ENCODE peak calls at places on chromosomes 3 and 15, in ten cellular contexts. One of them, this sample, is unnamed.

GRCh38 chr15:43499635-43500034 is 6.7 kb upstream of the TP53BP1 start:
- ATAC-seq in mucosa of descending colon: no peak
- ATAC-seq in Panc1: no peak
- ATAC-seq in HCT116: no peak
- ATAC-seq in K562: no peak
- ATAC-seq in pancreas: no peak
- ATAC-seq in left lung: no peak
- ATAC-seq in HepG2: no peak
- ATAC-seq in CD4-positive, alpha-beta T cell: no peak
- ATAC-seq in heart left ventricle: no peak
- ATAC-seq in this sample: no peak

GRCh38 chr3:16455001-16455400 is 58.5 kb downstream of the RFTN1 start:
- ATAC-seq in heart left ventricle: peak; percentile 44
- ATAC-seq in left lung: no peak
- ATAC-seq in CD4-positive, alpha-beta T cell: no peak
- ATAC-seq in HCT116: no peak
- ATAC-seq in pancreas: no peak
- ATAC-seq in HepG2: no peak
- ATAC-seq in K562: no peak
- ATAC-seq in Panc1: no peak
- ATAC-seq in mucosa of descending colon: no peak
- ATAC-seq in this sample: no peak

GRCh38 chr3:62688050-62688449 is 187.2 kb downstream of the CADPS start:
- ATAC-seq in pancreas: no peak
- ATAC-seq in CD4-positive, alpha-beta T cell: no peak
- ATAC-seq in Panc1: no peak
- ATAC-seq in mucosa of descending colon: no peak
- ATAC-seq in heart left ventricle: no peak
- ATAC-seq in left lung: no peak
- ATAC-seq in K562: no peak
- ATAC-seq in HCT116: no peak
- ATAC-seq in HepG2: no peak
- ATAC-seq in this sample: no peak

GRCh38 chr3:137041251-137041650 is 83.5 kb downstream of the IL20RB start:
- ATAC-seq in mucosa of descending colon: no peak
- ATAC-seq in pancreas: no peak
- ATAC-seq in heart left ventricle: no peak
- ATAC-seq in Panc1: no peak
- ATAC-seq in HepG2: no peak
- ATAC-seq in left lung: no peak
- ATAC-seq in K562: no peak
- ATAC-seq in HCT116: no peak
- ATAC-seq in CD4-positive, alpha-beta T cell: no peak
- ATAC-seq in this sample: no peak

GRCh38 chr15:79050977-79051376 is 39.6 kb downstream of the RASGRF1 start:
- ATAC-seq in heart left ventricle: no peak
- ATAC-seq in pancreas: no peak
- ATAC-seq in HCT116: no peak
- ATAC-seq in mucosa of descending colon: no peak
- ATAC-seq in K562: no peak
- ATAC-seq in HepG2: peak; percentile 70
- ATAC-seq in Panc1: no peak
- ATAC-seq in left lung: no peak
- ATAC-seq in CD4-positive, alpha-beta T cell: no peak
- ATAC-seq in this sample: no peak

GRCh38 chr3:192489579-192489978 is 237.8 kb downstream of the FGF12 start:
- ATAC-seq in HepG2: no peak
- ATAC-seq in CD4-positive, alpha-beta T cell: no peak
- ATAC-seq in K562: no peak
- ATAC-seq in HCT116: no peak
- ATAC-seq in left lung: no peak
- ATAC-seq in mucosa of descending colon: no peak
- ATAC-seq in Panc1: no peak
- ATAC-seq in heart left ventricle: peak; percentile 78
- ATAC-seq in pancreas: no peak
- ATAC-seq in this sample: no peak

GRCh38 chr3:121436641-121437040 is 109.1 kb downstream of the POLQ start:
- ATAC-seq in Panc1: no peak
- ATAC-seq in CD4-positive, alpha-beta T cell: no peak
- ATAC-seq in HCT116: no peak
- ATAC-seq in HepG2: no peak
- ATAC-seq in heart left ventricle: no peak
- ATAC-seq in K562: no peak
- ATAC-seq in pancreas: peak; percentile 22
- ATAC-seq in left lung: no peak
- ATAC-seq in mucosa of descending colon: no peak
- ATAC-seq in this sample: no peak

GRCh38 chr3:52090131-52090548 is 33.8 kb upstream of the DUSP7 start:
- ATAC-seq in heart left ventricle: peak; percentile 56
- ATAC-seq in mucosa of descending colon: no peak
- ATAC-seq in K562: no peak
- ATAC-seq in Panc1: no peak
- ATAC-seq in left lung: peak; percentile 27
- ATAC-seq in HCT116: peak; percentile 80
- ATAC-seq in HepG2: no peak
- ATAC-seq in CD4-positive, alpha-beta T cell: no peak
- ATAC-seq in pancreas: peak; percentile 32
- ATAC-seq in this sample: peak; percentile 55

GRCh38 chr3:30670292-30670691 is 63.9 kb downstream of the TGFBR2 start:
- ATAC-seq in CD4-positive, alpha-beta T cell: no peak
- ATAC-seq in pancreas: no peak
- ATAC-seq in heart left ventricle: no peak
- ATAC-seq in HCT116: no peak
- ATAC-seq in K562: no peak
- ATAC-seq in Panc1: no peak
- ATAC-seq in left lung: no peak
- ATAC-seq in mucosa of descending colon: no peak
- ATAC-seq in HepG2: peak; percentile 3
- ATAC-seq in this sample: no peak

GRCh38 chr15:68460166-68460565 is 28.2 kb upstream of the ITGA11 start:
- ATAC-seq in HCT116: no peak
- ATAC-seq in mucosa of descending colon: no peak
- ATAC-seq in HepG2: no peak
- ATAC-seq in K562: no peak
- ATAC-seq in Panc1: no peak
- ATAC-seq in left lung: no peak
- ATAC-seq in heart left ventricle: no peak
- ATAC-seq in pancreas: no peak
- ATAC-seq in CD4-positive, alpha-beta T cell: no peak
- ATAC-seq in this sample: no peak

GRCh38 chr3:114327665-114328064 is 33.8 kb downstream of the TIGIT start:
- ATAC-seq in heart left ventricle: no peak
- ATAC-seq in HCT116: no peak
- ATAC-seq in mucosa of descending colon: no peak
- ATAC-seq in HepG2: no peak
- ATAC-seq in left lung: no peak
- ATAC-seq in pancreas: no peak
- ATAC-seq in CD4-positive, alpha-beta T cell: no peak
- ATAC-seq in Panc1: no peak
- ATAC-seq in K562: no peak
- ATAC-seq in this sample: no peak

GRCh38 chr15:92001307-92001706 is 147.8 kb downstream of the SLCO3A1 start:
- ATAC-seq in K562: no peak
- ATAC-seq in Panc1: no peak
- ATAC-seq in heart left ventricle: peak; percentile 58
- ATAC-seq in CD4-positive, alpha-beta T cell: no peak
- ATAC-seq in HepG2: no peak
- ATAC-seq in pancreas: no peak
- ATAC-seq in left lung: peak; percentile 76
- ATAC-seq in HCT116: no peak
- ATAC-seq in mucosa of descending colon: no peak
- ATAC-seq in this sample: no peak

GRCh38 chr15:101181349-101181748 is 70.5 kb downstream of the CHSY1 start:
- ATAC-seq in K562: peak; percentile 35
- ATAC-seq in left lung: no peak
- ATAC-seq in CD4-positive, alpha-beta T cell: no peak
- ATAC-seq in mucosa of descending colon: no peak
- ATAC-seq in heart left ventricle: no peak
- ATAC-seq in HepG2: no peak
- ATAC-seq in Panc1: no peak
- ATAC-seq in pancreas: no peak
- ATAC-seq in HCT116: no peak
- ATAC-seq in this sample: no peak

GRCh38 chr3:118736107-118736506 is 298.5 kb downstream of the IGSF11 start:
- ATAC-seq in Panc1: no peak
- ATAC-seq in mucosa of descending colon: no peak
- ATAC-seq in HCT116: no peak
- ATAC-seq in K562: no peak
- ATAC-seq in left lung: no peak
- ATAC-seq in HepG2: no peak
- ATAC-seq in CD4-positive, alpha-beta T cell: no peak
- ATAC-seq in pancreas: peak; percentile 47
- ATAC-seq in heart left ventricle: no peak
- ATAC-seq in this sample: no peak
- TF ChIP-seq CTCF in Panc1: no peak
- TF ChIP-seq CTCF in mucosa of descending colon: no peak
- TF ChIP-seq CTCF in HCT116: no peak
- TF ChIP-seq CTCF in K562: no peak
- TF ChIP-seq CTCF in left lung: no peak
- TF ChIP-seq CTCF in HepG2: no peak
- TF ChIP-seq CTCF in CD4-positive, alpha-beta T cell: no peak
- TF ChIP-seq CTCF in pancreas: no peak
- TF ChIP-seq CTCF in heart left ventricle: no peak
- TF ChIP-seq CTCF in this sample: no peak

DNA sequence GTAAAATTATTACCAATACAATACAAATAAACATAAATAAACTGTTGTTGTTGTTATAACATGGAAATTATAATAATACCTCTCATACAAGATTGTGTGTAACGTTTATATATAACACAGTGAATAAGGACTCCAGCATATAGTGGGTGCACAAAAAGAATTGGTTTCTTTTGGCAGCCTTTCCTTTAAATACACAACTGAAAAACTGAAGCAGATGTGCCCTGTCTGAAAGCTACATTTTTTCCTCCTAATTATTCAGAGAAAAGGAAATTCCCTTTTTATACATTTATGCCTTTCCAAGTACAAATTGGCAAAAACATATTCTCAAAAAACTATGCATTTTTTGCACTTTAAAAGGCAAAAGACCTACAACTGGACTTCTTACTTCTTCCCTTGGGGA is 928.9 kb upstream of the NR2F2 start:
- ATAC-seq in left lung: no peak
- ATAC-seq in Panc1: no peak
- ATAC-seq in pancreas: no peak
- ATAC-seq in heart left ventricle: no peak
- ATAC-seq in K562: no peak
- ATAC-seq in HCT116: no peak
- ATAC-seq in HepG2: no peak
- ATAC-seq in mucosa of descending colon: no peak
- ATAC-seq in CD4-positive, alpha-beta T cell: no peak
- ATAC-seq in this sample: no peak
- H3K9me3 ChIP-seq in left lung: no peaks in the 10 kb centered on the region
- H3K9me3 ChIP-seq in Panc1: no peaks in the 10 kb centered on the region
- H3K9me3 ChIP-seq in pancreas: no peaks in the 10 kb centered on the region
- H3K9me3 ChIP-seq in heart left ventricle: no peaks in the 10 kb centered on the region
- H3K9me3 ChIP-seq in K562: no peaks in the 10 kb centered on the region
- H3K9me3 ChIP-seq in HCT116: no peaks in the 10 kb centered on the region
- H3K9me3 ChIP-seq in HepG2: peaks cover 87% of the 10 kb centered on the region
- H3K9me3 ChIP-seq in mucosa of descending colon: no peaks in the 10 kb centered on the region
- H3K9me3 ChIP-seq in CD4-positive, alpha-beta T cell: no peaks in the 10 kb centered on the region
- H3K9me3 ChIP-seq in this sample: no peaks in the 10 kb centered on the region

GRCh38 chr3:150828997-150829396 is 66.0 kb upstream of the SIAH2 start:
- ATAC-seq in K562: no peak
- ATAC-seq in left lung: no peak
- ATAC-seq in HepG2: no peak
- ATAC-seq in CD4-positive, alpha-beta T cell: no peak
- ATAC-seq in pancreas: no peak
- ATAC-seq in Panc1: no peak
- ATAC-seq in HCT116: no peak
- ATAC-seq in mucosa of descending colon: no peak
- ATAC-seq in heart left ventricle: no peak
- ATAC-seq in this sample: no peak

GRCh38 chr3:150828261-150828660 is 65.3 kb upstream of the SIAH2 start:
- ATAC-seq in HepG2: no peak
- ATAC-seq in K562: no peak
- ATAC-seq in pancreas: no peak
- ATAC-seq in Panc1: no peak
- ATAC-seq in mucosa of descending colon: no peak
- ATAC-seq in heart left ventricle: no peak
- ATAC-seq in HCT116: no peak
- ATAC-seq in CD4-positive, alpha-beta T cell: no peak
- ATAC-seq in left lung: no peak
- ATAC-seq in this sample: no peak

GRCh38 chr3:150830745-150831144 is 67.8 kb upstream of the SIAH2 start:
- ATAC-seq in HepG2: no peak
- ATAC-seq in pancreas: no peak
- ATAC-seq in CD4-positive, alpha-beta T cell: no peak
- ATAC-seq in K562: no peak
- ATAC-seq in left lung: no peak
- ATAC-seq in HCT116: no peak
- ATAC-seq in heart left ventricle: no peak
- ATAC-seq in Panc1: no peak
- ATAC-seq in mucosa of descending colon: no peak
- ATAC-seq in this sample: no peak

GRCh38 chr3:150829408-150829807 is 66.4 kb upstream of the SIAH2 start:
- ATAC-seq in CD4-positive, alpha-beta T cell: no peak
- ATAC-seq in pancreas: no peak
- ATAC-seq in K562: no peak
- ATAC-seq in HepG2: no peak
- ATAC-seq in Panc1: no peak
- ATAC-seq in left lung: no peak
- ATAC-seq in mucosa of descending colon: no peak
- ATAC-seq in heart left ventricle: no peak
- ATAC-seq in HCT116: no peak
- ATAC-seq in this sample: no peak

DNA sequence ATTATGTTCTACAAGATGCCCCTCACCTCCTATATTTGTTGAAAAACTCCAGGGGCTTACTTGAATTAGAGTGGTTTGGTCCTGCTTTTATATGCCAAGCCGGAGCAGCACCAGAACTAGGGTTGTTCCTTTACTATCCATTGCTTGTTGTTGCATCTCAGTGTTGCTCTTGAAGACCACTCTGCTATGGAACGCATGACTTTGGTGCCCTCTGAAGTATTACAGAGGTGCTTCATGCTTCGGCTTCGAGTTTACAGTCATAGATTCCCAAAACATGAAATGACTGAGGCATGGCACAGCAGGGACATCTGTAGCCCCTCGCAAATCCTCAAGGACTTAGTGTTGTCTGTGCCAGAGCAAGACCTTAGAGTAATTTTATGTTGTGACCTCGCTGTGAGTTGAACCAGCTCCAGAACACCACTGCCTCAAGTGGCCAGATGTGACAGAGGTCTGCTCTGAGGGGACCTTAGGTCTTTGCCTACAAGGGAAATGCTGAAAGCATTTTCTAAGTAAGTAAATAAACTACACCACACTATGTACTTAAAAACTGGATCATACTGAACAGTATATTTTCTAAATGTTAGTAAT is 67.2 kb upstream of the SIAH2 start:
- ATAC-seq in mucosa of descending colon: no peak
- ATAC-seq in left lung: no peak
- ATAC-seq in Panc1: peak; percentile 82
- ATAC-seq in HCT116: peak; percentile 91
- ATAC-seq in heart left ventricle: no peak
- ATAC-seq in pancreas: no peak
- ATAC-seq in K562: peak; percentile 92
- ATAC-seq in CD4-positive, alpha-beta T cell: no peak
- ATAC-seq in HepG2: peak; percentile 96
- ATAC-seq in this sample: no peak
- TF ChIP-seq CTCF in mucosa of descending colon: no peak
- TF ChIP-seq CTCF in left lung: no peak
- TF ChIP-seq CTCF in Panc1: peak; percentile 69
- TF ChIP-seq CTCF in HCT116: peak; percentile 60
- TF ChIP-seq CTCF in heart left ventricle: peak; percentile 4
- TF ChIP-seq CTCF in pancreas: no peak
- TF ChIP-seq CTCF in K562: peak; percentile 66
- TF ChIP-seq CTCF in CD4-positive, alpha-beta T cell: no peak
- TF ChIP-seq CTCF in HepG2: peak; percentile 57
- TF ChIP-seq CTCF in this sample: no peak

GRCh38 chr3:44495636-44496415 is 18.4 kb upstream of the ZNF445 start:
- ATAC-seq in HepG2: no peak
- ATAC-seq in CD4-positive, alpha-beta T cell: no peak
- ATAC-seq in heart left ventricle: no peak
- ATAC-seq in pancreas: no peak
- ATAC-seq in left lung: no peak
- ATAC-seq in Panc1: no peak
- ATAC-seq in mucosa of descending colon: no peak
- ATAC-seq in HCT116: no peak
- ATAC-seq in K562: no peak
- ATAC-seq in this sample: no peak
- H3K9me3 ChIP-seq in HepG2: peaks cover 23% of the 10 kb centered on the region
- H3K9me3 ChIP-seq in CD4-positive, alpha-beta T cell: peaks cover 75% of the 10 kb centered on the region
- H3K9me3 ChIP-seq in heart left ventricle: no peaks in the 10 kb centered on the region
- H3K9me3 ChIP-seq in pancreas: peaks cover 4% of the 10 kb centered on the region
- H3K9me3 ChIP-seq in left lung: no peaks in the 10 kb centered on the region
- H3K9me3 ChIP-seq in Panc1: peaks cover 25% of the 10 kb centered on the region
- H3K9me3 ChIP-seq in mucosa of descending colon: peaks cover 73% of the 10 kb centered on the region
- H3K9me3 ChIP-seq in HCT116: peaks cover 5% of the 10 kb centered on the region
- H3K9me3 ChIP-seq in K562: peaks cover 24% of the 10 kb centered on the region
- H3K9me3 ChIP-seq in this sample: no peaks in the 10 kb centered on the region

This sample was measured in gastroesophageal sphincter.